ENCODE peak calls at places on chromosome 9, in ten cellular contexts. O is pancreas, V is brain microvascular endothelial cell, J is fibroblast of pulmonary artery, H is mammary epithelial cell, K is cardiac muscle cell, M is PC-3, T is adrenal gland, E is nephron progenitor cell, Q is BJ. A is an unnamed sample.

GRCh38 chr9:75866273-75866871 is 24.1 kb upstream of the PCSK5 start:
- DNase-seq in O (no peak), V (peak), J (peak), H (peak), K (peak), M (peak), T (peak), E (peak), Q (no peak), A (peak)

GRCh38 chr9:131492070-131492469 is 10.6 kb upstream of the POMT1 start:
- DNase-seq in O (peak), V (no peak), J (no peak), H (no peak), K (no peak), M (no peak), T (no peak), E (no peak), Q (no peak), A (no peak)

GRCh38 chr9:94985649-94986048 is 259.1 kb downstream of the AOPEP start:
- DNase-seq in O (no peak), V (no peak), J (no peak), H (no peak), K (no peak), M (no peak), T (no peak), E (no peak), Q (no peak), A (no peak)

GRCh38 chr9:118059520-118060278 is 355.5 kb downstream of the TLR4 start:
- DNase-seq in O (no peak), V (peak), J (peak), H (peak), K (peak), M (peak), T (peak), E (peak), Q (no peak), A (no peak)

GRCh38 chr9:37943329-37944265 is 39.7 kb upstream of the SLC25A51 start:
- DNase-seq in O (peak), V (peak), J (peak), H (peak), K (peak), M (peak), T (peak), E (no peak), Q (peak), A (no peak)

GRCh38 chr9:134301387-134302129 is 24.7 kb upstream of the RXRA start:
- DNase-seq in O (no peak), V (no peak), J (no peak), H (peak), K (no peak), M (peak), T (no peak), E (peak), Q (no peak), A (no peak)

GRCh38 chr9:126915281-126915816 is 767 bp downstream of the RALGPS1 start:
- DNase-seq in O (peak), V (no peak), J (no peak), H (peak), K (peak), M (peak), T (peak), E (no peak), Q (no peak), A (no peak)

GRCh38 chr9:87322840-87323635 is 174.6 kb upstream of the DAPK1 start:
- DNase-seq in O (no peak), V (no peak), J (peak), H (peak), K (no peak), M (no peak), T (no peak), E (no peak), Q (no peak), A (no peak)

GRCh38 chr9:136805207-136805740 is 2.5 kb upstream of the RABL6 start:
- DNase-seq in O (peak), V (no peak), J (no peak), H (no peak), K (no peak), M (no peak), T (no peak), E (no peak), Q (no peak), A (no peak)

GRCh38 chr9:23551171-23551795 is 274.8 kb downstream of the ELAVL2 start:
- DNase-seq in O (no peak), V (no peak), J (no peak), H (no peak), K (no peak), M (no peak), T (no peak), E (no peak), Q (no peak), A (no peak)

GRCh38 chr9:126373241-126373640 is 46.6 kb downstream of the MVB12B start:
- DNase-seq in O (no peak), V (peak), J (peak), H (peak), K (no peak), M (peak), T (no peak), E (no peak), Q (no peak), A (no peak)

GRCh38 chr9:116580853-116581252 is 106.3 kb upstream of the TRIM32 start:
- DNase-seq in O (no peak), V (no peak), J (no peak), H (no peak), K (no peak), M (no peak), T (no peak), E (no peak), Q (no peak), A (no peak)

GRCh38 chr9:131886839-131887238 is 147.0 kb upstream of the RAPGEF1 start:
- DNase-seq in O (no peak), V (no peak), J (peak), H (no peak), K (no peak), M (no peak), T (no peak), E (no peak), Q (no peak), A (no peak)

GRCh38 chr9:98958271-98958989 is 14.7 kb downstream of the COL15A1 start:
- DNase-seq in O (no peak), V (peak), J (peak), H (no peak), K (no peak), M (no peak), T (no peak), E (no peak), Q (peak), A (no peak)

GRCh38 chr9:13181652-13182051 is 97.8 kb downstream of the MPDZ start:
- DNase-seq in O (no peak), V (no peak), J (peak), H (peak), K (peak), M (peak), T (no peak), E (no peak), Q (no peak), A (no peak)

GRCh38 chr9:88949425-88949824 is 41.8 kb upstream of the S1PR3 start:
- DNase-seq in O (no peak), V (peak), J (peak), H (no peak), K (peak), M (no peak), T (peak), E (peak), Q (no peak), A (no peak)

GRCh38 chr9:16030513-16031185 is 477.8 kb downstream of the CCDC171 start:
- DNase-seq in O (no peak), V (peak), J (peak), H (peak), K (no peak), M (peak), T (no peak), E (no peak), Q (peak), A (peak)

GRCh38 chr9:6215562-6215961 is at the start of gene IL33:
- DNase-seq in O (no peak), V (no peak), J (peak), H (no peak), K (peak), M (peak), T (no peak), E (no peak), Q (no peak), A (no peak)

GRCh38 chr9:68457803-68458202 is 82.9 kb downstream of the TMEM252 start:
- DNase-seq in O (no peak), V (no peak), J (no peak), H (no peak), K (peak), M (peak), T (no peak), E (no peak), Q (no peak), A (no peak)

GRCh38 chr9:135126480-135127187 is 39.2 kb downstream of the OLFM1 start:
- DNase-seq in O (peak), V (no peak), J (no peak), H (peak), K (no peak), M (peak), T (peak), E (no peak), Q (no peak), A (no peak)

DNA sequence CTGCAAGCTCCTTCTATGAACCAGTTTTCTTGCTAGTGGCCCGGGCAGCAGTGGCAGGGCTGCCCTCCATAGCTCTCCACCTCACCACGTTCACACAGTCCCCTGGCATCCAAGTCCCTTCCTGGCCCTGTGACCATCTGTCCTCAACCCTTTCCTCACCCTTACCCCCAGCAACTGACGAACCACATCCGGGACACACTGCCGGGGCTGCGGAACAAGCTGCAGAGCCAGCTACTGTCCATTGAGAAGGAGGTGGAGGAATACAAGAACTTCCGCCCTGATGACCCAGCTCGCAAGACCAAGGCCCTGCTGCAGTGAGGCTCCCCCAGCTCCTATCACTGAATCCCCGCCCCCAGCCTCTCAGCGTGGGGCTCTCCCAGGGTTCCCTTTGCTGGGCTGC is 18.8 kb downstream of the DNM1 start:
- DNase-seq in O (no peak), V (no peak), J (no peak), H (no peak), K (no peak), M (no peak), T (no peak), E (no peak), Q (no peak), A (no peak)
- TF ChIP-seq CTCF in O (no peak), V (no peak), J (no peak), H (no peak), K (no peak), M (no peak), T (no peak), E (no peak), Q (no peak), A (no peak)

GRCh38 chr9:10272830-10273229 is 340.0 kb downstream of the PTPRD start:
- DNase-seq in O (no peak), V (no peak), J (no peak), H (no peak), K (no peak), M (no peak), T (no peak), E (no peak), Q (no peak), A (no peak)

GRCh38 chr9:10274156-10274555 is 338.6 kb downstream of the PTPRD start:
- DNase-seq in O (no peak), V (peak), J (no peak), H (no peak), K (peak), M (no peak), T (no peak), E (no peak), Q (no peak), A (no peak)

GRCh38 chr9:10274983-10275382 is 337.8 kb downstream of the PTPRD start:
- DNase-seq in O (no peak), V (no peak), J (no peak), H (no peak), K (peak), M (no peak), T (no peak), E (no peak), Q (no peak), A (no peak)
- TF ChIP-seq CTCF in O (no peak), V (peak), J (peak), H (no peak), K (no peak), M (peak), T (no peak), E (no peak), Q (no peak), A (no peak)

GRCh38 chr9:123548749-123549545 is 192.9 kb downstream of the CRB2 start:
- DNase-seq in O (no peak), V (no peak), J (peak), H (no peak), K (no peak), M (no peak), T (no peak), E (no peak), Q (no peak), A (peak)

GRCh38 chr9:123541441-123541840 is 185.4 kb downstream of the CRB2 start:
- DNase-seq in O (no peak), V (no peak), J (no peak), H (no peak), K (no peak), M (no peak), T (no peak), E (no peak), Q (no peak), A (no peak)

GRCh38 chr9:123543492-123543891 is 187.5 kb downstream of the CRB2 start:
- DNase-seq in O (no peak), V (no peak), J (no peak), H (no peak), K (no peak), M (no peak), T (no peak), E (no peak), Q (no peak), A (no peak)

GRCh38 chr9:123542435-123543225 is 186.6 kb downstream of the CRB2 start:
- DNase-seq in O (no peak), V (no peak), J (peak), H (no peak), K (no peak), M (no peak), T (no peak), E (peak), Q (no peak), A (no peak)

GRCh38 chr9:123544007-123544827 is 188.2 kb downstream of the CRB2 start:
- DNase-seq in O (no peak), V (peak), J (peak), H (no peak), K (peak), M (peak), T (no peak), E (peak), Q (no peak), A (peak)
- TF ChIP-seq CTCF in O (peak), V (peak), J (peak), H (peak), K (peak), M (peak), T (peak), E (peak), Q (peak), A (peak)

GRCh38 chr9:21696411-21696865 is 106.0 kb upstream of the MTAP start:
- DNase-seq in O (peak), V (no peak), J (no peak), H (no peak), K (no peak), M (no peak), T (no peak), E (no peak), Q (no peak), A (peak)
- TF ChIP-seq CTCF in O (no peak), V (peak), J (peak), H (no peak), K (peak), M (peak), T (no peak), E (no peak), Q (peak), A (no peak)

GRCh38 chr9:109586993-109587392 is 88.9 kb upstream of the PTPN3 start:
- DNase-seq in O (no peak), V (no peak), J (no peak), H (no peak), K (no peak), M (no peak), T (no peak), E (no peak), Q (no peak), A (no peak)

GRCh38 chr9:109588415-109588814 is 90.3 kb upstream of the PTPN3 start:
- DNase-seq in O (no peak), V (no peak), J (no peak), H (no peak), K (peak), M (no peak), T (no peak), E (no peak), Q (no peak), A (no peak)

GRCh38 chr9:109585841-109586240 is 87.7 kb upstream of the PTPN3 start:
- DNase-seq in O (no peak), V (no peak), J (no peak), H (no peak), K (no peak), M (no peak), T (no peak), E (peak), Q (no peak), A (no peak)

GRCh38 chr9:109582386-109582785 is 84.3 kb upstream of the PTPN3 start:
- DNase-seq in O (no peak), V (no peak), J (no peak), H (no peak), K (no peak), M (no peak), T (no peak), E (no peak), Q (no peak), A (no peak)

GRCh38 chr9:109584205-109584604 is 86.1 kb upstream of the PTPN3 start:
- DNase-seq in O (no peak), V (no peak), J (no peak), H (no peak), K (no peak), M (no peak), T (no peak), E (no peak), Q (no peak), A (no peak)
- TF ChIP-seq CTCF in O (no peak), V (peak), J (no peak), H (no peak), K (peak), M (no peak), T (no peak), E (no peak), Q (no peak), A (no peak)

GRCh38 chr9:36037580-36038169 is 962 bp downstream of the RECK start:
- DNase-seq in O (no peak), V (no peak), J (no peak), H (peak), K (no peak), M (no peak), T (no peak), E (no peak), Q (no peak), A (no peak)
- TF ChIP-seq CTCF in O (no peak), V (no peak), J (no peak), H (no peak), K (no peak), M (no peak), T (no peak), E (no peak), Q (no peak), A (no peak)

DNA sequence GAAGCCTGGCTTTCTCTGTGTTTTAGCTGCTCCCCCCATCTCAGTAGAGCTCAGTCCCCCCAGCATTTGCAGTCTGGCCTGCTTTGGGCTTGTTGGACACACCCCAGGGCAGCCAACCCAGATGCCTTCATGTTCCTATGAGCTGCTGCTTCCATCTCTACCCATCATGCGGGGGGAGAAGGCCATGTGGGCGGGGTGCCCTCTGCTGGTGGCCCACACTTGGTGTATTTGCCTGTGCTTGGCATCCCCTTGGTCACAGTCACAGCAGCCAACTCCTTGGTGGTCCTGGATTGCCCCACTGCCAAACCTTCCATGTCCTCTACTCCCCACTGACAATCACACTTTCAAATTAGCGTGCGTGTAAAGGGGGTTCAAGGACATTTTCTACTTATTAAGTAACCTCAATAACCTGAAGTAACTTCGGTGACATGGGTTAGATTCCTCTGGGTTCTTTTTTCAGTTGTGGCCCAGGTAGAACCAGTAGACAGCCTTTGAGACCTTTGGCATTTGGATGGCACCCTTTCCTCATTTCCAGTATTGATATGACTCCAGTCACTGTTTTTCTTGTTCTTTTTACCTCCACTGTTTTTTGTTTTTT is 42.8 kb downstream of the SNX30 start:
- DNase-seq in O (peak), V (peak), J (peak), H (peak), K (peak), M (peak), T (peak), E (peak), Q (no peak), A (peak)
- TF ChIP-seq CTCF in O (peak), V (peak), J (peak), H (peak), K (peak), M (peak), T (peak), E (peak), Q (peak), A (peak)